ENCODE peak calls at places on chromosomes 6 and 20, in six cellular contexts. Z is H9, K is neuronal stem cell, R is H1, N is IMR-90, L is mesenchymal stem cell. O is an unnamed sample.
A peak's percentile ranks its signal among the peaks of the same experiment; 100 is the strongest.

GRCh38 chr6:96907498-96907897 is 9.8 kb upstream of the NDUFAF4 start:
- DNase-seq in Z (no peak), K (no peak), R (no peak), N (peak; percentile 44), L (no peak), O (no peak)

GRCh38 chr20:47727170-47727880 is 58.0 kb downstream of the SULF2 start:
- DNase-seq in Z (no peak), K (no peak), R (no peak), N (no peak), L (no peak), O (peak; percentile 41)

GRCh38 chr6:3162067-3162497 is 4.7 kb upstream of the TUBB2A start:
- DNase-seq in Z (no peak), K (no peak), R (no peak), N (no peak), L (peak; percentile 60), O (peak; percentile 43)

GRCh38 chr6:52877168-52877567 is 32.3 kb downstream of the GSTA3 start:
- DNase-seq in Z (no peak), K (no peak), R (no peak), N (peak; percentile 96), L (peak; percentile 95), O (peak; percentile 67)

GRCh38 chr6:90319044-90319443 is 22.4 kb upstream of the BACH2 start:
- DNase-seq in Z (no peak), K (no peak), R (no peak), N (peak; percentile 79), L (peak; percentile 82), O (no peak)

GRCh38 chr6:113668712-113669408 is 188.3 kb upstream of the MARCKS start:
- DNase-seq in Z (no peak), K (no peak), R (no peak), N (no peak), L (no peak), O (no peak)

GRCh38 chr6:163180874-163181541 is 233.5 kb upstream of the QKI start:
- DNase-seq in Z (peak; percentile 84), K (peak; percentile 41), R (peak; percentile 70), N (no peak), L (peak; percentile 40), O (peak; percentile 71)

GRCh38 chr6:94323853-94324252 is 904.5 kb upstream of the EPHA7 start:
- DNase-seq in Z (peak; percentile 48), K (no peak), R (no peak), N (no peak), L (peak; percentile 11), O (no peak)

GRCh38 chr6:27031302-27031701 is 216.2 kb upstream of the PRSS16 start:
- DNase-seq in Z (no peak), K (no peak), R (no peak), N (peak; percentile 20), L (no peak), O (peak; percentile 66)

GRCh38 chr6:139597781-139598368 is 223.4 kb upstream of the CITED2 start:
- DNase-seq in Z (no peak), K (no peak), R (no peak), N (peak; percentile 98), L (peak; percentile 88), O (peak; percentile 89)

GRCh38 chr20:50077818-50078601 is 34.9 kb downstream of the UBE2V1 start:
- DNase-seq in Z (no peak), K (no peak), R (no peak), N (no peak), L (no peak), O (no peak)

GRCh38 chr6:31945507-31946369 is at the start of gene CFB:
- DNase-seq in Z (peak; percentile 66), K (no peak), R (no peak), N (peak; percentile 86), L (peak; percentile 66), O (peak; percentile 89)

GRCh38 chr6:167116109-167116837 is 6.6 kb upstream of the CCR6 start:
- DNase-seq in Z (no peak), K (no peak), R (no peak), N (no peak), L (no peak), O (peak; percentile 74)

GRCh38 chr6:83270971-83271714 is 78.0 kb downstream of the RWDD2A start:
- DNase-seq in Z (no peak), K (no peak), R (no peak), N (peak; percentile 97), L (peak; percentile 79), O (peak; percentile 77)

GRCh38 chr6:88806728-88807127 is 156.7 kb downstream of the RNGTT start:
- DNase-seq in Z (no peak), K (no peak), R (no peak), N (no peak), L (no peak), O (no peak)

GRCh38 chr6:4553387-4553786 is 222.8 kb upstream of the CDYL start:
- DNase-seq in Z (no peak), K (no peak), R (no peak), N (no peak), L (no peak), O (no peak)

GRCh38 chr20:23309781-23310180 is 40.8 kb upstream of the NXT1 start:
- DNase-seq in Z (no peak), K (no peak), R (no peak), N (no peak), L (no peak), O (no peak)

GRCh38 chr6:137958809-137959565 is 91.9 kb downstream of the TNFAIP3 start:
- DNase-seq in Z (no peak), K (no peak), R (no peak), N (no peak), L (no peak), O (peak; percentile 9)

GRCh38 chr6:31079656-31080261 is 32.6 kb downstream of the C6orf15 start:
- DNase-seq in Z (peak; percentile 82), K (peak; percentile 65), R (peak; percentile 84), N (peak; percentile 61), L (peak; percentile 72), O (peak; percentile 50)

GRCh38 chr6:36387440-36388303 is at the start of gene ETV7:
- DNase-seq in Z (peak; percentile 57), K (no peak), R (peak; percentile 59), N (peak; percentile 6), L (peak; percentile 56), O (peak; percentile 81)

GRCh38 chr20:23251779-23252178 is 98.8 kb upstream of the NXT1 start:
- DNase-seq in Z (no peak), K (no peak), R (no peak), N (no peak), L (no peak), O (no peak)

GRCh38 chr6:127515234-127515793 is 3.8 kb downstream of the MTCL3 start:
- DNase-seq in Z (peak; percentile 82), K (peak; percentile 53), R (peak; percentile 81), N (no peak), L (no peak), O (no peak)

GRCh38 chr6:69796081-69796626 is 656 bp downstream of the LMBRD1 start:
- DNase-seq in Z (peak; percentile 77), K (no peak), R (no peak), N (peak; percentile 45), L (peak; percentile 56), O (peak; percentile 84)

GRCh38 chr20:41256516-41256915 is 61.0 kb downstream of the ZHX3 start:
- DNase-seq in Z (no peak), K (no peak), R (no peak), N (no peak), L (no peak), O (no peak)

DNA sequence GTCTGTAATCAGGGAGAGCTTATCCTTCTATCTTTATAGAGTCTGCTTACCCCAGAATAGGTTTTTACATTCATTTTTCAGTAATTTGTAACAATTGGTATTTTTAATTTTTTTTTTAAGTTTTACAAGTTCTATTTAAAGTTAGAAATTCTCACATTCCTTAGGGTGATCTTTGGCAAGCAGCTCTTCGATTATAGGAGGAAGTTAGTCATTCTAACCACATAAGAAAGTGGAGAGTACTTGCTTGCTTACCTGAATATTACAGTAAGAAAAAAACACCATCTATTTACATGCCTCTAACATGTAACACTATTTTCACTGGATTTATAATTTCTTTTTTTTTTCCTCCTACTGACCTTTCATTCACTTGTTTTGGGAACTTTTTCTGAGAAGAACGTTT is 6.7 kb downstream of the TSHZ2 start:
- DNase-seq in Z (no peak), K (no peak), R (no peak), N (no peak), L (no peak), O (no peak)
- H4K8ac ChIP-seq in Z (no peak overlapping the region), K (no peak overlapping the region), R (no peak overlapping the region), N (no peak overlapping the region), L (no peak overlapping the region), O (no peak overlapping the region)

DNA sequence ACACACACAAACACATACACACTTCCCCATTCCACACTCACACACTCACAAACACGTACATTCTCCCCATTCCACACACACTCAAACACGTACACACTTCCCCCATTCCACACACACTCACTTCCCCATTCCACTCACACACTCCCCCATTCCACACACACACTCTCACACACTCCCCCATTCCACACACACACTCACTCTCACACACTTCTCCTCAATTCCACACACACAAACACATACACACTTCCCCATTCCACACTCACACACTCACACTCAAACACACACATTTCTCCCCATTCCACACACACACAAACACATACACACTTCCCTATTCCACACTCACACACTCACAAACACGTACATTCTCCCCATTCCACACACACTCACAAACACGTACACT is 8.7 kb upstream of the OSBPL2 start:
- DNase-seq in Z (no peak), K (no peak), R (no peak), N (no peak), L (no peak), O (no peak)
- H3K27me3 ChIP-seq in Z (no peaks in the 10 kb centered on the region), K (peaks cover 33% of the 10 kb centered on the region), R (peaks cover 4% of the 10 kb centered on the region), N (peaks cover 53% of the 10 kb centered on the region), L (peaks cover 97% of the 10 kb centered on the region), O (no peaks in the 10 kb centered on the region)

GRCh38 chr20:59662856-59663512 is 58.6 kb downstream of the PHACTR3 start:
- DNase-seq in Z (no peak), K (no peak), R (no peak), N (no peak), L (no peak), O (no peak)
- H4K91ac ChIP-seq in Z (no peak overlapping the region), K (no peak overlapping the region), R (no peak overlapping the region), N (no peak overlapping the region), L (no peak overlapping the region), O (no peak overlapping the region)

GRCh38 chr6:158204616-158205015 is 36.5 kb downstream of the GTF2H5 start:
- DNase-seq in Z (no peak), K (no peak), R (no peak), N (no peak), L (no peak), O (peak; percentile 46)
- H4K8ac ChIP-seq in Z (no peak overlapping the region), K (no peak overlapping the region), R (no peak overlapping the region), N (no peak overlapping the region), L (no peak overlapping the region), O (no peak overlapping the region)

DNA sequence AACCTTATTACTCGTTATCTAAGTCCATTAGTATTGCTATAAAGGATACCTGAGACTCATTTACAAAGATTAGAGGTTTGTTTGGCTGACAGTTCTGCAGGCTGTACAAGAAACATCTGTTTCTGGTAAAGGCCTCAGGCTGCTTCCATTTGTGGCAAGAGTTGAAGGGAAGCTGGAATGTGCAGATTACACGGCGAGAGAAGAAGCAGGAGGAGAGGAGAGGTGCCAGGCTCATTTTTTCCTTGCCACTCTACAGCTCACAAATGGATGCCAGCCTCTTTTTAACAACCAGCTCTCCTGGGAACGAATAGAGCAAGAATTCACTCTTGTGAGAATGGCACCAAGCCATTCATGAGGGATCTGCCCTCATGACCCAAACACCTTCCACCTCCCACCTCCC is 14.7 kb downstream of the CAP2 start:
- DNase-seq in Z (no peak), K (no peak), R (no peak), N (no peak), L (no peak), O (no peak)
- H3K27me3 ChIP-seq in Z (no peaks in the 10 kb centered on the region), K (no peaks in the 10 kb centered on the region), R (no peaks in the 10 kb centered on the region), N (no peaks in the 10 kb centered on the region), L (no peaks in the 10 kb centered on the region), O (no peaks in the 10 kb centered on the region)

O was measured in trophoblast cell.